ENCODE peak calls at places on chromosomes 4 and X, in seven cellular contexts. One of them, this sample, is unnamed.

GRCh38 chr4:81467672-81467964 is 4.1 kb downstream of the RASGEF1B start:
- DNase-seq in GM12878: no peak
- DNase-seq in H1: no peak
- DNase-seq in SK-N-SH: no peak
- DNase-seq in HCT116: no peak
- DNase-seq in HepG2: no peak
- DNase-seq in K562: no peak
- DNase-seq in this sample: no peak

GRCh38 chr4:124105212-124105611 is 607.3 kb downstream of the ANKRD50 start:
- DNase-seq in HCT116: no peak
- DNase-seq in H1: no peak
- DNase-seq in HepG2: no peak
- DNase-seq in K562: no peak
- DNase-seq in SK-N-SH: no peak
- DNase-seq in GM12878: no peak
- DNase-seq in this sample: no peak

GRCh38 chrX:129996120-129996519 is 13.7 kb downstream of the BCORL1 start:
- DNase-seq in K562: peak
- DNase-seq in HCT116: no peak
- DNase-seq in H1: no peak
- DNase-seq in GM12878: no peak
- DNase-seq in SK-N-SH: no peak
- DNase-seq in HepG2: no peak
- DNase-seq in this sample: no peak

GRCh38 chrX:119721926-119722325 is 29.0 kb upstream of the SEPTIN6 start:
- DNase-seq in SK-N-SH: no peak
- DNase-seq in GM12878: no peak
- DNase-seq in HCT116: no peak
- DNase-seq in K562: no peak
- DNase-seq in H1: no peak
- DNase-seq in HepG2: no peak
- DNase-seq in this sample: no peak

GRCh38 chr4:105352826-105353225 is 121.0 kb downstream of the PPA2 start:
- DNase-seq in SK-N-SH: no peak
- DNase-seq in GM12878: peak
- DNase-seq in HCT116: no peak
- DNase-seq in K562: peak
- DNase-seq in H1: no peak
- DNase-seq in HepG2: no peak
- DNase-seq in this sample: no peak

GRCh38 chr4:2866891-2867290 is 23.2 kb downstream of the ADD1 start:
- DNase-seq in H1: no peak
- DNase-seq in GM12878: no peak
- DNase-seq in SK-N-SH: no peak
- DNase-seq in HCT116: no peak
- DNase-seq in HepG2: no peak
- DNase-seq in K562: no peak
- DNase-seq in this sample: no peak

GRCh38 chr4:105622269-105622668 is 69.8 kb downstream of the ARHGEF38 start:
- DNase-seq in H1: no peak
- DNase-seq in GM12878: no peak
- DNase-seq in HepG2: no peak
- DNase-seq in HCT116: no peak
- DNase-seq in SK-N-SH: no peak
- DNase-seq in K562: no peak
- DNase-seq in this sample: no peak

GRCh38 chr4:174284181-174284886 is 623 bp downstream of the CEP44 start:
- DNase-seq in HepG2: peak
- DNase-seq in GM12878: no peak
- DNase-seq in SK-N-SH: peak
- DNase-seq in H1: no peak
- DNase-seq in HCT116: peak
- DNase-seq in K562: no peak
- DNase-seq in this sample: no peak

GRCh38 chrX:68114573-68115199 is 318.6 kb downstream of the OPHN1 start:
- DNase-seq in SK-N-SH: no peak
- DNase-seq in K562: no peak
- DNase-seq in HepG2: no peak
- DNase-seq in HCT116: no peak
- DNase-seq in H1: no peak
- DNase-seq in GM12878: no peak
- DNase-seq in this sample: no peak

GRCh38 chr4:159413252-159413941 is 310.5 kb downstream of the RAPGEF2 start:
- DNase-seq in SK-N-SH: no peak
- DNase-seq in HepG2: no peak
- DNase-seq in K562: no peak
- DNase-seq in HCT116: no peak
- DNase-seq in H1: no peak
- DNase-seq in GM12878: no peak
- DNase-seq in this sample: no peak

GRCh38 chr4:25552580-25553271 is 102.9 kb upstream of the SLC34A2 start:
- DNase-seq in SK-N-SH: no peak
- DNase-seq in HepG2: no peak
- DNase-seq in K562: no peak
- DNase-seq in H1: no peak
- DNase-seq in HCT116: no peak
- DNase-seq in GM12878: no peak
- DNase-seq in this sample: peak

GRCh38 chr4:98481167-98481566 is 177.2 kb downstream of the TSPAN5 start:
- DNase-seq in H1: no peak
- DNase-seq in HCT116: no peak
- DNase-seq in HepG2: peak
- DNase-seq in GM12878: no peak
- DNase-seq in SK-N-SH: peak
- DNase-seq in K562: no peak
- DNase-seq in this sample: no peak

DNA sequence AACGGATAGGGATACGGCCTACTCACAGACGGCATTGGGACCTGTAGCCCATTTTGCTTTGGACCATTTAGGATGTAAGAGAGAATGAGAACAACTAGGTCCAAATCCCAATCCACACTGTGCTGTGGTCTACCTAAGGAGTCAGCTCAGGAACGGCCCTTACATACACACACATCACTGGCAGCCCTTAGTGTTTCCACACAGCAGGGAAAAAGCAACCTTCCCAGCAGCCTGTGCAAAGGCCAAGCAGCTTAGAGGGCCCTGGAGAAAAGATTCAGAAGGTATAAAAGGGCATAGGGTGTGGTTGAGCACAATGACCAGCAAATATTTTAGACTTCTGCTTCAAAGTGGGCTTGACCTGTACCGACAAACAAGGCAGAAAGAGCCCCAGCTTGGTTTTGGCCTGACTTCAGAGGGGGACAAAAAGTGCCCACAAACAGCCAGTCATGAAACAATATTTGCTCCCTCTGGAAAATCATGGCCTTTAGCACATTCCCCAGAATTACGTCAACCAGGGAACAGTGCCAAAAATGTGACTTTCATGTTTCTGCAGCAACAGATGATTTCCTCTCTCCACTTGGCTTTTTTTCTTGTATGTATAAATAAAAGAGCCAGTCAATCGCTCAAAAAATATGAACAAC is 359.5 kb upstream of the FGF16 start:
- DNase-seq in K562: no peak
- DNase-seq in HepG2: peak
- DNase-seq in H1: no peak
- DNase-seq in HCT116: no peak
- DNase-seq in GM12878: no peak
- DNase-seq in SK-N-SH: no peak
- DNase-seq in this sample: peak
- TF ChIP-seq JUND in K562: no peak
- TF ChIP-seq JUND in HepG2: no peak
- TF ChIP-seq JUND in H1: no peak
- TF ChIP-seq JUND in HCT116: no peak
- TF ChIP-seq JUND in GM12878: no peak
- TF ChIP-seq JUND in SK-N-SH: no peak
- TF ChIP-seq JUND in this sample: no peak

GRCh38 chr4:168555437-168555836 is 58.6 kb downstream of the PALLD start:
- DNase-seq in H1: no peak
- DNase-seq in K562: no peak
- DNase-seq in HepG2: no peak
- DNase-seq in SK-N-SH: no peak
- DNase-seq in HCT116: no peak
- DNase-seq in GM12878: no peak
- DNase-seq in this sample: no peak
- TF ChIP-seq JUND in H1: no peak
- TF ChIP-seq JUND in K562: no peak
- TF ChIP-seq JUND in HepG2: no peak
- TF ChIP-seq JUND in SK-N-SH: no peak
- TF ChIP-seq JUND in HCT116: no peak
- TF ChIP-seq JUND in GM12878: no peak
- TF ChIP-seq JUND in this sample: no peak

GRCh38 chr4:8346838-8347605 is 77.5 kb downstream of the HTRA3 start:
- DNase-seq in H1: no peak
- DNase-seq in K562: no peak
- DNase-seq in HCT116: no peak
- DNase-seq in GM12878: no peak
- DNase-seq in SK-N-SH: peak
- DNase-seq in HepG2: no peak
- DNase-seq in this sample: no peak
- TF ChIP-seq JUND in H1: no peak
- TF ChIP-seq JUND in K562: no peak
- TF ChIP-seq JUND in HCT116: no peak
- TF ChIP-seq JUND in GM12878: no peak
- TF ChIP-seq JUND in SK-N-SH: no peak
- TF ChIP-seq JUND in HepG2: no peak
- TF ChIP-seq JUND in this sample: no peak

GRCh38 chr4:164408831-164409230 is 345.1 kb upstream of the SMIM31 start:
- DNase-seq in GM12878: no peak
- DNase-seq in H1: no peak
- DNase-seq in K562: no peak
- DNase-seq in SK-N-SH: no peak
- DNase-seq in HCT116: no peak
- DNase-seq in HepG2: no peak
- DNase-seq in this sample: no peak

GRCh38 chr4:164410401-164410800 is 343.5 kb upstream of the SMIM31 start:
- DNase-seq in HCT116: no peak
- DNase-seq in SK-N-SH: no peak
- DNase-seq in H1: no peak
- DNase-seq in HepG2: no peak
- DNase-seq in K562: no peak
- DNase-seq in GM12878: no peak
- DNase-seq in this sample: no peak

GRCh38 chr4:164402554-164402953 is 351.4 kb upstream of the SMIM31 start:
- DNase-seq in SK-N-SH: no peak
- DNase-seq in HepG2: no peak
- DNase-seq in HCT116: no peak
- DNase-seq in GM12878: no peak
- DNase-seq in K562: no peak
- DNase-seq in H1: no peak
- DNase-seq in this sample: no peak

GRCh38 chr4:164405774-164406173 is 348.2 kb upstream of the SMIM31 start:
- DNase-seq in GM12878: no peak
- DNase-seq in H1: no peak
- DNase-seq in K562: no peak
- DNase-seq in HepG2: no peak
- DNase-seq in HCT116: no peak
- DNase-seq in SK-N-SH: no peak
- DNase-seq in this sample: no peak
- TF ChIP-seq JUND in GM12878: no peak
- TF ChIP-seq JUND in H1: no peak
- TF ChIP-seq JUND in K562: no peak
- TF ChIP-seq JUND in HepG2: no peak
- TF ChIP-seq JUND in HCT116: no peak
- TF ChIP-seq JUND in SK-N-SH: no peak
- TF ChIP-seq JUND in this sample: no peak

GRCh38 chr4:83894831-83895230 is 358.9 kb downstream of the GPAT3 start:
- DNase-seq in K562: no peak
- DNase-seq in SK-N-SH: no peak
- DNase-seq in HepG2: no peak
- DNase-seq in HCT116: no peak
- DNase-seq in H1: no peak
- DNase-seq in GM12878: no peak
- DNase-seq in this sample: no peak
- TF ChIP-seq JUND in K562: no peak
- TF ChIP-seq JUND in SK-N-SH: no peak
- TF ChIP-seq JUND in HepG2: no peak
- TF ChIP-seq JUND in HCT116: no peak
- TF ChIP-seq JUND in H1: no peak
- TF ChIP-seq JUND in GM12878: no peak
- TF ChIP-seq JUND in this sample: no peak

This sample was measured in T47D.